ENCODE peak calls at places on chromosomes 5 and 9, in nine cellular contexts. One of them, this sample, is unnamed.
A peak's percentile ranks its signal among the peaks of the same experiment; 100 is the strongest.

GRCh38 chr5:93192107-93192506 is 388.9 kb downstream of the NR2F1-AS1 start:
- DNase-seq in GM12865: no peak
- DNase-seq in activated T-cell treated with anti-CD3 and anti-CD28 coated beads for 1 hour: no peak
- DNase-seq in NCI-H524 treated with DMSO at 0.1 percent for 48 hours: no peak
- DNase-seq in sciatic nerve: no peak
- DNase-seq in glomerular endothelial cell: peak; percentile 20
- DNase-seq in A549: peak; percentile 68
- DNase-seq in aorta: no peak
- DNase-seq in NCI-H1417: no peak
- DNase-seq in this sample: no peak

GRCh38 chr5:73482383-73483193 is 15.7 kb upstream of the BTF3 start:
- DNase-seq in GM12865: no peak
- DNase-seq in activated T-cell treated with anti-CD3 and anti-CD28 coated beads for 1 hour: no peak
- DNase-seq in NCI-H524 treated with DMSO at 0.1 percent for 48 hours: no peak
- DNase-seq in sciatic nerve: no peak
- DNase-seq in glomerular endothelial cell: no peak
- DNase-seq in A549: no peak
- DNase-seq in aorta: no peak
- DNase-seq in NCI-H1417: peak; percentile 88
- DNase-seq in this sample: no peak

GRCh38 chr5:143002459-143003327 is 232.5 kb downstream of the ARHGAP26 start:
- DNase-seq in GM12865: peak; percentile 96
- DNase-seq in activated T-cell treated with anti-CD3 and anti-CD28 coated beads for 1 hour: no peak
- DNase-seq in NCI-H524 treated with DMSO at 0.1 percent for 48 hours: no peak
- DNase-seq in sciatic nerve: no peak
- DNase-seq in glomerular endothelial cell: peak; percentile 99
- DNase-seq in A549: peak; percentile 57
- DNase-seq in aorta: no peak
- DNase-seq in NCI-H1417: peak; percentile 41
- DNase-seq in this sample: peak; percentile 78

GRCh38 chr5:1002836-1003235 is 5.8 kb upstream of the NKD2 start:
- DNase-seq in GM12865: no peak
- DNase-seq in activated T-cell treated with anti-CD3 and anti-CD28 coated beads for 1 hour: no peak
- DNase-seq in NCI-H524 treated with DMSO at 0.1 percent for 48 hours: no peak
- DNase-seq in sciatic nerve: peak; percentile 40
- DNase-seq in glomerular endothelial cell: no peak
- DNase-seq in A549: no peak
- DNase-seq in aorta: peak; percentile 33
- DNase-seq in NCI-H1417: no peak
- DNase-seq in this sample: no peak

GRCh38 chr5:125612356-125613149 is 810.7 kb upstream of the GRAMD2B start:
- DNase-seq in GM12865: no peak
- DNase-seq in activated T-cell treated with anti-CD3 and anti-CD28 coated beads for 1 hour: no peak
- DNase-seq in NCI-H524 treated with DMSO at 0.1 percent for 48 hours: no peak
- DNase-seq in sciatic nerve: peak; percentile 56
- DNase-seq in glomerular endothelial cell: peak; percentile 12
- DNase-seq in A549: no peak
- DNase-seq in aorta: no peak
- DNase-seq in NCI-H1417: peak; percentile 79
- DNase-seq in this sample: no peak

GRCh38 chr5:147805030-147805454 is 22.5 kb upstream of the JAKMIP2 start:
- DNase-seq in GM12865: peak; percentile 41
- DNase-seq in activated T-cell treated with anti-CD3 and anti-CD28 coated beads for 1 hour: no peak
- DNase-seq in NCI-H524 treated with DMSO at 0.1 percent for 48 hours: no peak
- DNase-seq in sciatic nerve: no peak
- DNase-seq in glomerular endothelial cell: no peak
- DNase-seq in A549: no peak
- DNase-seq in aorta: no peak
- DNase-seq in NCI-H1417: no peak
- DNase-seq in this sample: no peak

GRCh38 chr5:74927336-74927735 is 61.1 kb upstream of the FAM169A start:
- DNase-seq in GM12865: no peak
- DNase-seq in activated T-cell treated with anti-CD3 and anti-CD28 coated beads for 1 hour: no peak
- DNase-seq in NCI-H524 treated with DMSO at 0.1 percent for 48 hours: no peak
- DNase-seq in sciatic nerve: no peak
- DNase-seq in glomerular endothelial cell: no peak
- DNase-seq in A549: no peak
- DNase-seq in aorta: no peak
- DNase-seq in NCI-H1417: no peak
- DNase-seq in this sample: no peak

GRCh38 chr5:113186061-113186460 is 209.5 kb downstream of the DCP2 start:
- DNase-seq in GM12865: no peak
- DNase-seq in activated T-cell treated with anti-CD3 and anti-CD28 coated beads for 1 hour: no peak
- DNase-seq in NCI-H524 treated with DMSO at 0.1 percent for 48 hours: no peak
- DNase-seq in sciatic nerve: no peak
- DNase-seq in glomerular endothelial cell: no peak
- DNase-seq in A549: no peak
- DNase-seq in aorta: no peak
- DNase-seq in NCI-H1417: no peak
- DNase-seq in this sample: no peak

GRCh38 chr5:67095346-67095871 is 101.2 kb downstream of the CD180 start:
- DNase-seq in GM12865: no peak
- DNase-seq in activated T-cell treated with anti-CD3 and anti-CD28 coated beads for 1 hour: no peak
- DNase-seq in NCI-H524 treated with DMSO at 0.1 percent for 48 hours: no peak
- DNase-seq in sciatic nerve: peak; percentile 70
- DNase-seq in glomerular endothelial cell: no peak
- DNase-seq in A549: peak; percentile 50
- DNase-seq in aorta: peak; percentile 79
- DNase-seq in NCI-H1417: peak; percentile 22
- DNase-seq in this sample: no peak

GRCh38 chr5:110687485-110687884 is 39.0 kb downstream of the TMEM232 start:
- DNase-seq in GM12865: no peak
- DNase-seq in activated T-cell treated with anti-CD3 and anti-CD28 coated beads for 1 hour: no peak
- DNase-seq in NCI-H524 treated with DMSO at 0.1 percent for 48 hours: no peak
- DNase-seq in sciatic nerve: no peak
- DNase-seq in glomerular endothelial cell: no peak
- DNase-seq in A549: no peak
- DNase-seq in aorta: no peak
- DNase-seq in NCI-H1417: no peak
- DNase-seq in this sample: no peak

GRCh38 chr9:121718063-121718462 is 66.6 kb downstream of the DAB2IP start:
- DNase-seq in GM12865: no peak
- DNase-seq in activated T-cell treated with anti-CD3 and anti-CD28 coated beads for 1 hour: no peak
- DNase-seq in NCI-H524 treated with DMSO at 0.1 percent for 48 hours: peak; percentile 63
- DNase-seq in sciatic nerve: no peak
- DNase-seq in glomerular endothelial cell: no peak
- DNase-seq in A549: no peak
- DNase-seq in aorta: peak; percentile 81
- DNase-seq in NCI-H1417: no peak
- DNase-seq in this sample: no peak

GRCh38 chr9:113564804-113565237 is 101.3 kb downstream of the RGS3 start:
- DNase-seq in GM12865: no peak
- DNase-seq in activated T-cell treated with anti-CD3 and anti-CD28 coated beads for 1 hour: no peak
- DNase-seq in NCI-H524 treated with DMSO at 0.1 percent for 48 hours: no peak
- DNase-seq in sciatic nerve: peak; percentile 69
- DNase-seq in glomerular endothelial cell: no peak
- DNase-seq in A549: no peak
- DNase-seq in aorta: peak; percentile 90
- DNase-seq in NCI-H1417: peak; percentile 6
- DNase-seq in this sample: no peak

GRCh38 chr5:134103397-134103796 is 11.1 kb upstream of the TCF7 start:
- DNase-seq in GM12865: peak; percentile 78
- DNase-seq in activated T-cell treated with anti-CD3 and anti-CD28 coated beads for 1 hour: peak; percentile 37
- DNase-seq in NCI-H524 treated with DMSO at 0.1 percent for 48 hours: no peak
- DNase-seq in sciatic nerve: no peak
- DNase-seq in glomerular endothelial cell: no peak
- DNase-seq in A549: no peak
- DNase-seq in aorta: no peak
- DNase-seq in NCI-H1417: no peak
- DNase-seq in this sample: no peak

GRCh38 chr5:56305001-56305400 is 71.9 kb upstream of the ANKRD55 start:
- DNase-seq in GM12865: no peak
- DNase-seq in activated T-cell treated with anti-CD3 and anti-CD28 coated beads for 1 hour: no peak
- DNase-seq in NCI-H524 treated with DMSO at 0.1 percent for 48 hours: no peak
- DNase-seq in sciatic nerve: no peak
- DNase-seq in glomerular endothelial cell: no peak
- DNase-seq in A549: no peak
- DNase-seq in aorta: no peak
- DNase-seq in NCI-H1417: no peak
- DNase-seq in this sample: no peak

GRCh38 chr5:15528476-15528875 is 28.5 kb downstream of the FBXL7 start:
- DNase-seq in GM12865: no peak
- DNase-seq in activated T-cell treated with anti-CD3 and anti-CD28 coated beads for 1 hour: no peak
- DNase-seq in NCI-H524 treated with DMSO at 0.1 percent for 48 hours: no peak
- DNase-seq in sciatic nerve: no peak
- DNase-seq in glomerular endothelial cell: no peak
- DNase-seq in A549: no peak
- DNase-seq in aorta: no peak
- DNase-seq in NCI-H1417: no peak
- DNase-seq in this sample: no peak

GRCh38 chr9:116155700-116156045 is 2.1 kb downstream of the PAPPA start:
- DNase-seq in GM12865: no peak
- DNase-seq in activated T-cell treated with anti-CD3 and anti-CD28 coated beads for 1 hour: no peak
- DNase-seq in NCI-H524 treated with DMSO at 0.1 percent for 48 hours: no peak
- DNase-seq in sciatic nerve: no peak
- DNase-seq in glomerular endothelial cell: no peak
- DNase-seq in A549: no peak
- DNase-seq in aorta: no peak
- DNase-seq in NCI-H1417: no peak
- DNase-seq in this sample: no peak

GRCh38 chr5:157900644-157901043 is 41.7 kb upstream of the CLINT1 start:
- DNase-seq in GM12865: no peak
- DNase-seq in activated T-cell treated with anti-CD3 and anti-CD28 coated beads for 1 hour: no peak
- DNase-seq in NCI-H524 treated with DMSO at 0.1 percent for 48 hours: no peak
- DNase-seq in sciatic nerve: no peak
- DNase-seq in glomerular endothelial cell: no peak
- DNase-seq in A549: no peak
- DNase-seq in aorta: no peak
- DNase-seq in NCI-H1417: no peak
- DNase-seq in this sample: no peak

GRCh38 chr5:851553-851952 is 767 bp upstream of the ZDHHC11 start:
- DNase-seq in GM12865: no peak
- DNase-seq in activated T-cell treated with anti-CD3 and anti-CD28 coated beads for 1 hour: no peak
- DNase-seq in NCI-H524 treated with DMSO at 0.1 percent for 48 hours: no peak
- DNase-seq in sciatic nerve: peak; percentile 49
- DNase-seq in glomerular endothelial cell: no peak
- DNase-seq in A549: no peak
- DNase-seq in aorta: peak; percentile 63
- DNase-seq in NCI-H1417: no peak
- DNase-seq in this sample: no peak

GRCh38 chr9:16867571-16868311 is 2.7 kb downstream of the BNC2 start:
- DNase-seq in GM12865: no peak
- DNase-seq in activated T-cell treated with anti-CD3 and anti-CD28 coated beads for 1 hour: no peak
- DNase-seq in NCI-H524 treated with DMSO at 0.1 percent for 48 hours: no peak
- DNase-seq in sciatic nerve: no peak
- DNase-seq in glomerular endothelial cell: peak; percentile 29
- DNase-seq in A549: no peak
- DNase-seq in aorta: no peak
- DNase-seq in NCI-H1417: no peak
- DNase-seq in this sample: no peak

GRCh38 chr5:132205385-132206125 is 22.1 kb downstream of the P4HA2 start:
- DNase-seq in GM12865: peak; percentile 59
- DNase-seq in activated T-cell treated with anti-CD3 and anti-CD28 coated beads for 1 hour: no peak
- DNase-seq in NCI-H524 treated with DMSO at 0.1 percent for 48 hours: peak; percentile 85
- DNase-seq in sciatic nerve: no peak
- DNase-seq in glomerular endothelial cell: no peak
- DNase-seq in A549: no peak
- DNase-seq in aorta: no peak
- DNase-seq in NCI-H1417: no peak
- DNase-seq in this sample: no peak

GRCh38 chr5:108642170-108642906 is 105.4 kb upstream of the FER start:
- DNase-seq in GM12865: peak; percentile 90
- DNase-seq in activated T-cell treated with anti-CD3 and anti-CD28 coated beads for 1 hour: peak; percentile 19
- DNase-seq in NCI-H524 treated with DMSO at 0.1 percent for 48 hours: no peak
- DNase-seq in sciatic nerve: peak; percentile 60
- DNase-seq in glomerular endothelial cell: no peak
- DNase-seq in A549: peak; percentile 65
- DNase-seq in aorta: no peak
- DNase-seq in NCI-H1417: peak; percentile 54
- DNase-seq in this sample: peak; percentile 24

GRCh38 chr9:71072587-71072986 is 48.8 kb downstream of the TRPM3 start:
- DNase-seq in GM12865: no peak
- DNase-seq in activated T-cell treated with anti-CD3 and anti-CD28 coated beads for 1 hour: no peak
- DNase-seq in NCI-H524 treated with DMSO at 0.1 percent for 48 hours: no peak
- DNase-seq in sciatic nerve: no peak
- DNase-seq in glomerular endothelial cell: no peak
- DNase-seq in A549: no peak
- DNase-seq in aorta: no peak
- DNase-seq in NCI-H1417: no peak
- DNase-seq in this sample: no peak

GRCh38 chr5:110940136-110940535 is 131.4 kb upstream of the TSLP start:
- DNase-seq in GM12865: no peak
- DNase-seq in activated T-cell treated with anti-CD3 and anti-CD28 coated beads for 1 hour: no peak
- DNase-seq in NCI-H524 treated with DMSO at 0.1 percent for 48 hours: no peak
- DNase-seq in sciatic nerve: no peak
- DNase-seq in glomerular endothelial cell: no peak
- DNase-seq in A549: no peak
- DNase-seq in aorta: no peak
- DNase-seq in NCI-H1417: no peak
- DNase-seq in this sample: no peak

GRCh38 chr5:103117471-103117991 is 2.4 kb downstream of the GIN1 start:
- DNase-seq in GM12865: no peak
- DNase-seq in activated T-cell treated with anti-CD3 and anti-CD28 coated beads for 1 hour: no peak
- DNase-seq in NCI-H524 treated with DMSO at 0.1 percent for 48 hours: no peak
- DNase-seq in sciatic nerve: no peak
- DNase-seq in glomerular endothelial cell: no peak
- DNase-seq in A549: no peak
- DNase-seq in aorta: no peak
- DNase-seq in NCI-H1417: no peak
- DNase-seq in this sample: no peak

GRCh38 chr5:370959-371810 is 49.7 kb downstream of the AHRR start:
- DNase-seq in GM12865: no peak
- DNase-seq in activated T-cell treated with anti-CD3 and anti-CD28 coated beads for 1 hour: no peak
- DNase-seq in NCI-H524 treated with DMSO at 0.1 percent for 48 hours: no peak
- DNase-seq in sciatic nerve: peak; percentile 48
- DNase-seq in glomerular endothelial cell: no peak
- DNase-seq in A549: no peak
- DNase-seq in aorta: peak; percentile 57
- DNase-seq in NCI-H1417: peak; percentile 61
- DNase-seq in this sample: no peak

GRCh38 chr9:69420611-69421270 is 95.7 kb downstream of the ENTREP1 start:
- DNase-seq in GM12865: no peak
- DNase-seq in activated T-cell treated with anti-CD3 and anti-CD28 coated beads for 1 hour: no peak
- DNase-seq in NCI-H524 treated with DMSO at 0.1 percent for 48 hours: no peak
- DNase-seq in sciatic nerve: no peak
- DNase-seq in glomerular endothelial cell: no peak
- DNase-seq in A549: no peak
- DNase-seq in aorta: no peak
- DNase-seq in NCI-H1417: no peak
- DNase-seq in this sample: no peak

GRCh38 chr9:137975527-137975913 is 97.9 kb downstream of the CACNA1B start:
- DNase-seq in GM12865: no peak
- DNase-seq in activated T-cell treated with anti-CD3 and anti-CD28 coated beads for 1 hour: no peak
- DNase-seq in NCI-H524 treated with DMSO at 0.1 percent for 48 hours: no peak
- DNase-seq in sciatic nerve: peak; percentile 12
- DNase-seq in glomerular endothelial cell: no peak
- DNase-seq in A549: no peak
- DNase-seq in aorta: peak; percentile 39
- DNase-seq in NCI-H1417: no peak
- DNase-seq in this sample: no peak

GRCh38 chr9:134526798-134527492 is 114.7 kb upstream of the COL5A1 start:
- DNase-seq in GM12865: no peak
- DNase-seq in activated T-cell treated with anti-CD3 and anti-CD28 coated beads for 1 hour: no peak
- DNase-seq in NCI-H524 treated with DMSO at 0.1 percent for 48 hours: no peak
- DNase-seq in sciatic nerve: no peak
- DNase-seq in glomerular endothelial cell: no peak
- DNase-seq in A549: no peak
- DNase-seq in aorta: peak; percentile 66
- DNase-seq in NCI-H1417: no peak
- DNase-seq in this sample: no peak

This sample was measured in central memory CD4-positive, alpha-beta T cell.